ENCODE peak calls at places on chromosome 1, in nine cellular contexts. U is left colon, E is hypothalamus, S is heart right ventricle, N is cardiac muscle cell, V is Calu3, F is type B pancreatic cell, H is astrocyte of the spinal cord, I is mesothelial cell of epicardium. R is an unnamed sample.

GRCh38 chr1:200038987-200039848 is 11.7 kb downstream of the NR5A2 start:
- DNase-seq in I (no peak), V (peak; percentile 59), U (peak; percentile 60), H (no peak), N (no peak), E (no peak), F (peak; percentile 69), S (peak; percentile 35), R (peak; percentile 54)

GRCh38 chr1:15261155-15262002 is 14.4 kb downstream of the FHAD1 start:
- DNase-seq in E (no peak), S (no peak), V (peak; percentile 35), H (no peak), I (no peak), U (peak; percentile 54), F (peak; percentile 55), N (peak; percentile 55), R (peak; percentile 22)

GRCh38 chr1:159960721-159961381 is 6.8 kb upstream of the SLAMF9 start:
- DNase-seq in V (peak; percentile 44), N (peak; percentile 89), F (no peak), U (peak; percentile 77), H (peak; percentile 62), S (peak; percentile 35), I (no peak), E (no peak), R (peak; percentile 94)

GRCh38 chr1:107570768-107571167 is 394.2 kb downstream of the VAV3 start:
- DNase-seq in H (no peak), E (no peak), F (no peak), I (no peak), U (no peak), S (no peak), V (no peak), N (peak; percentile 6), R (no peak)

GRCh38 chr1:241688940-241689368 is 36.9 kb downstream of the WDR64 start:
- DNase-seq in V (no peak), S (no peak), U (no peak), E (no peak), I (no peak), H (peak; percentile 9), F (no peak), N (no peak), R (peak; percentile 51)

GRCh38 chr1:205505076-205505729 is 734 bp downstream of the CDK18 start:
- DNase-seq in S (no peak), F (no peak), N (no peak), H (no peak), I (no peak), V (peak; percentile 35), U (peak; percentile 48), E (no peak), R (peak; percentile 30)

GRCh38 chr1:21097744-21098143 is 79.0 kb downstream of the EIF4G3 start:
- DNase-seq in S (no peak), H (no peak), E (no peak), I (no peak), F (no peak), V (no peak), N (no peak), U (no peak), R (no peak)

GRCh38 chr1:180136311-180136967 is 18.2 kb upstream of the QSOX1 start:
- DNase-seq in N (no peak), V (no peak), E (no peak), U (no peak), F (no peak), S (no peak), I (no peak), H (no peak), R (no peak)

GRCh38 chr1:9696793-9697192 is 45.3 kb downstream of the PIK3CD start:
- DNase-seq in I (no peak), F (no peak), U (no peak), N (no peak), V (no peak), H (no peak), E (no peak), S (no peak), R (no peak)

GRCh38 chr1:165887877-165888551 is 60.6 kb downstream of the UCK2 start:
- DNase-seq in F (no peak), N (no peak), S (no peak), V (no peak), I (no peak), H (no peak), U (no peak), E (no peak), R (no peak)

GRCh38 chr1:8661185-8662110 is 156.0 kb downstream of the RERE start:
- DNase-seq in V (peak; percentile 11), N (peak; percentile 91), E (no peak), F (no peak), H (peak; percentile 90), S (no peak), U (peak; percentile 31), I (no peak), R (peak; percentile 8)

GRCh38 chr1:204267191-204267601 is 53.4 kb upstream of the GOLT1A start:
- DNase-seq in H (no peak), U (no peak), E (peak; percentile 76), S (no peak), N (no peak), I (no peak), V (no peak), F (no peak), R (no peak)

GRCh38 chr1:107058245-107059032 is 2.0 kb downstream of the PRMT6 start:
- DNase-seq in U (no peak), S (no peak), H (no peak), F (no peak), V (no peak), N (no peak), I (no peak), E (no peak), R (no peak)

GRCh38 chr1:238783633-238784032 is 602.7 kb upstream of the CHRM3 start:
- DNase-seq in V (no peak), E (no peak), U (no peak), F (no peak), H (no peak), N (no peak), S (no peak), I (no peak), R (no peak)

GRCh38 chr1:226625832-226626576 is 77.4 kb downstream of the STUM start:
- DNase-seq in E (no peak), V (no peak), I (no peak), N (no peak), F (no peak), S (no peak), U (no peak), H (no peak), R (no peak)

GRCh38 chr1:38071530-38072266 is 25.1 kb upstream of the POU3F1 start:
- DNase-seq in I (no peak), F (no peak), V (no peak), N (peak; percentile 63), U (no peak), H (peak; percentile 22), E (no peak), S (no peak), R (no peak)

GRCh38 chr1:212651521-212651920 is 43.0 kb downstream of the ATF3 start:
- DNase-seq in E (no peak), F (no peak), U (no peak), N (no peak), H (no peak), V (no peak), I (no peak), S (no peak), R (no peak)

GRCh38 chr1:21631944-21632887 is 36.9 kb downstream of the RAP1GAP start:
- DNase-seq in F (no peak), E (no peak), S (no peak), V (peak; percentile 43), U (peak; percentile 74), H (no peak), I (no peak), N (peak; percentile 27), R (no peak)

GRCh38 chr1:82125866-82126265 is 325.1 kb downstream of the ADGRL2 start:
- DNase-seq in V (no peak), E (no peak), N (no peak), U (no peak), I (no peak), F (no peak), H (no peak), S (no peak), R (no peak)

GRCh38 chr1:179709841-179710329 is 33.2 kb upstream of the FAM163A start:
- DNase-seq in H (peak; percentile 42), I (no peak), U (no peak), E (no peak), V (no peak), N (peak; percentile 96), S (peak; percentile 18), F (no peak), R (no peak)

GRCh38 chr1:3707298-3707938 is 44.8 kb upstream of the CCDC27 start:
- DNase-seq in U (no peak), S (no peak), E (no peak), F (no peak), N (no peak), I (no peak), V (no peak), H (no peak), R (no peak)

GRCh38 chr1:157490337-157491165 is 61.8 kb downstream of the FCRL5 start:
- DNase-seq in I (peak; percentile 45), F (peak; percentile 84), S (peak; percentile 46), V (peak; percentile 90), E (peak; percentile 29), N (peak; percentile 72), U (peak; percentile 89), H (peak; percentile 62), R (peak; percentile 50)

GRCh38 chr1:28983509-28984310 is 69.3 kb downstream of the EPB41 start:
- DNase-seq in S (peak; percentile 21), H (no peak), V (no peak), E (no peak), U (no peak), F (no peak), N (no peak), I (no peak), R (no peak)

GRCh38 chr1:1869459-1869858 is 21.4 kb downstream of the GNB1 start:
- DNase-seq in I (no peak), E (no peak), U (no peak), H (no peak), V (no peak), F (no peak), N (no peak), S (no peak), R (no peak)

R was measured in LoVo.